ENCODE peak calls at places on chromosomes 11 and 22, in nine cellular contexts. C is aorta, Y is KBM-7, N is body of pancreas, E is NAMALWA, Q is HTR-8/SVneo, L is memory B cell, X is EL, R is keratinocyte. Z is an unnamed sample.

GRCh38 chr11:17498475-17498874 is 21.8 kb upstream of the ABCC8 start:
- DNase-seq in C (no peak), Y (no peak), N (no peak), E (no peak), Q (no peak), L (no peak), X (peak; percentile 14), R (no peak), Z (no peak)

GRCh38 chr22:30309981-30310672 is 16.6 kb downstream of the TBC1D10A start:
- DNase-seq in C (no peak), Y (peak; percentile 42), N (peak; percentile 87), E (no peak), Q (no peak), L (no peak), X (no peak), R (no peak), Z (peak; percentile 62)

GRCh38 chr22:42964994-42965699 is 49.8 kb downstream of the PACSIN2 start:
- DNase-seq in C (no peak), Y (peak; percentile 49), N (no peak), E (peak; percentile 38), Q (no peak), L (peak; percentile 8), X (no peak), R (no peak), Z (no peak)

GRCh38 chr22:29870574-29870973 is 12.4 kb upstream of the MTMR3 start:
- DNase-seq in C (no peak), Y (no peak), N (no peak), E (no peak), Q (no peak), L (no peak), X (peak; percentile 29), R (peak; percentile 25), Z (peak; percentile 18)

GRCh38 chr11:65890324-65891179 is at the start of gene CCDC85B:
- DNase-seq in C (peak; percentile 99), Y (peak; percentile 97), N (peak; percentile 98), E (peak; percentile 97), Q (peak; percentile 98), L (peak; percentile 98), X (peak; percentile 97), R (no peak), Z (peak; percentile 70)

GRCh38 chr11:17649261-17649660 is 70.1 kb upstream of the MYOD1 start:
- DNase-seq in C (no peak), Y (no peak), N (no peak), E (no peak), Q (no peak), L (no peak), X (no peak), R (no peak), Z (no peak)

GRCh38 chr11:12577746-12578644 is 96.2 kb upstream of the TEAD1 start:
- DNase-seq in C (no peak), Y (no peak), N (no peak), E (no peak), Q (no peak), L (no peak), X (no peak), R (no peak), Z (no peak)

GRCh38 chr11:34250732-34251639 is 106.8 kb downstream of the ABTB2 start:
- DNase-seq in C (peak; percentile 84), Y (peak; percentile 71), N (peak; percentile 42), E (peak; percentile 91), Q (peak; percentile 87), L (peak; percentile 69), X (peak; percentile 69), R (peak; percentile 83), Z (no peak)

GRCh38 chr22:27851974-27852713 is 50.6 kb upstream of the MN1 start:
- DNase-seq in C (no peak), Y (no peak), N (no peak), E (no peak), Q (no peak), L (no peak), X (no peak), R (no peak), Z (peak; percentile 5)

GRCh38 chr11:67631853-67632174 is 2.1 kb upstream of the NUDT8 start:
- DNase-seq in C (no peak), Y (no peak), N (no peak), E (no peak), Q (no peak), L (no peak), X (no peak), R (no peak), Z (no peak)

GRCh38 chr11:9906043-9906791 is 242.3 kb downstream of the SWAP70 start:
- DNase-seq in C (no peak), Y (no peak), N (no peak), E (no peak), Q (peak; percentile 87), L (no peak), X (peak; percentile 99), R (peak; percentile 89), Z (peak; percentile 60)

GRCh38 chr11:70487763-70488162 is 89.4 kb downstream of the CTTN start:
- DNase-seq in C (no peak), Y (no peak), N (no peak), E (no peak), Q (no peak), L (no peak), X (no peak), R (no peak), Z (no peak)

GRCh38 chr11:123137496-123138270 is 57.4 kb downstream of the CLMP start:
- DNase-seq in C (peak; percentile 89), Y (no peak), N (peak; percentile 48), E (no peak), Q (no peak), L (no peak), X (peak; percentile 93), R (no peak), Z (no peak)

GRCh38 chr11:126417463-126417862 is 62.0 kb downstream of the ST3GAL4 start:
- DNase-seq in C (no peak), Y (no peak), N (no peak), E (no peak), Q (no peak), L (no peak), X (no peak), R (no peak), Z (peak; percentile 33)

GRCh38 chr11:67117667-67118058 is 1.4 kb upstream of the KDM2A start:
- DNase-seq in C (peak; percentile 79), Y (no peak), N (no peak), E (no peak), Q (no peak), L (no peak), X (peak; percentile 21), R (no peak), Z (no peak)

GRCh38 chr11:82398300-82398815 is 335.3 kb downstream of the FAM181B start:
- DNase-seq in C (no peak), Y (no peak), N (peak; percentile 25), E (no peak), Q (no peak), L (no peak), X (no peak), R (no peak), Z (no peak)

GRCh38 chr22:45531944-45532631 is 29.4 kb downstream of the FBLN1 start:
- DNase-seq in C (no peak), Y (no peak), N (no peak), E (no peak), Q (no peak), L (no peak), X (no peak), R (no peak), Z (no peak)

GRCh38 chr11:62694455-62695167 is 5.3 kb upstream of the LRRN4CL start:
- DNase-seq in C (peak; percentile 90), Y (peak; percentile 73), N (peak; percentile 87), E (peak; percentile 81), Q (no peak), L (peak; percentile 71), X (peak; percentile 77), R (no peak), Z (no peak)

GRCh38 chr11:65169164-65169641 is 830 bp upstream of the SPDYC start:
- DNase-seq in C (no peak), Y (peak; percentile 52), N (no peak), E (peak; percentile 28), Q (no peak), L (no peak), X (no peak), R (no peak), Z (no peak)

GRCh38 chr22:39543095-39543494 is 10.5 kb upstream of the RPS19BP1 start:
- DNase-seq in C (no peak), Y (peak; percentile 49), N (no peak), E (peak; percentile 62), Q (no peak), L (no peak), X (peak; percentile 39), R (no peak), Z (no peak)

GRCh38 chr11:44248109-44248508 is 61.8 kb downstream of the ALX4 start:
- DNase-seq in C (no peak), Y (no peak), N (no peak), E (no peak), Q (no peak), L (no peak), X (no peak), R (no peak), Z (no peak)

GRCh38 chr11:11243790-11244469 is 109.1 kb downstream of the CSNK2A3 start:
- DNase-seq in C (peak; percentile 82), Y (peak; percentile 73), N (peak; percentile 28), E (peak; percentile 90), Q (peak; percentile 12), L (peak; percentile 56), X (no peak), R (no peak), Z (no peak)

GRCh38 chr11:30392221-30392784 is 69.4 kb downstream of the ARL14EP start:
- DNase-seq in C (no peak), Y (no peak), N (peak; percentile 29), E (no peak), Q (no peak), L (no peak), X (no peak), R (no peak), Z (no peak)

GRCh38 chr11:78350101-78350645 is 67.4 kb downstream of the GAB2 start:
- DNase-seq in C (no peak), Y (peak; percentile 90), N (no peak), E (peak; percentile 47), Q (no peak), L (no peak), X (peak; percentile 18), R (no peak), Z (no peak)

GRCh38 chr11:12799373-12799835 is 125.2 kb downstream of the TEAD1 start:
- DNase-seq in C (no peak), Y (no peak), N (no peak), E (no peak), Q (no peak), L (no peak), X (no peak), R (no peak), Z (no peak)

GRCh38 chr11:66124564-66124963 is 54.5 kb downstream of the PACS1 start:
- DNase-seq in C (no peak), Y (no peak), N (no peak), E (no peak), Q (no peak), L (no peak), X (peak; percentile 63), R (no peak), Z (no peak)

GRCh38 chr11:44608654-44609027 is 43.2 kb downstream of the CD82 start:
- DNase-seq in C (no peak), Y (no peak), N (no peak), E (peak; percentile 27), Q (no peak), L (no peak), X (no peak), R (no peak), Z (no peak)

GRCh38 chr11:96014234-96014633 is 90.3 kb upstream of the MTMR2 start:
- DNase-seq in C (no peak), Y (peak; percentile 71), N (no peak), E (no peak), Q (no peak), L (no peak), X (peak; percentile 50), R (no peak), Z (no peak)

Z was measured in epithelial cell of prostate.